ENCODE peak calls at places on chromosomes 12 and 14, in four cellular contexts. A is PC-3, Z is endothelial cell of umbilical vein, O is OCI-LY7. X is an unnamed sample. For H3K4me1, the result is how much of the 10 kb centered on the place peaks cover.

GRCh38 chr12:32828120-32828519 is 68.5 kb downstream of the PKP2 start:
- DNase-seq in A (no peak), Z (no peak), O (no peak), X (peak)

GRCh38 chr12:101209319-101210302 is at the start of gene SLC5A8:
- DNase-seq in A (no peak), Z (no peak), O (no peak), X (no peak)

GRCh38 chr12:94768398-94769039 is 118.2 kb upstream of the TMCC3 start:
- DNase-seq in A (no peak), Z (peak), O (peak), X (peak)

GRCh38 chr12:14138495-14138894 is 157.1 kb upstream of the GRIN2B start:
- DNase-seq in A (no peak), Z (no peak), O (peak), X (no peak)

GRCh38 chr12:117518594-117519270 is 157.3 kb upstream of the NOS1 start:
- DNase-seq in A (peak), Z (no peak), O (no peak), X (peak)

GRCh38 chr12:52323416-52324067 is 2.3 kb upstream of the KRT83 start:
- DNase-seq in A (no peak), Z (no peak), O (no peak), X (no peak)

GRCh38 chr12:83389237-83389996 is 702.7 kb downstream of the TMTC2 start:
- DNase-seq in A (peak), Z (no peak), O (no peak), X (no peak)

GRCh38 chr14:26863736-26864135 is 265.9 kb upstream of the NOVA1 start:
- DNase-seq in A (peak), Z (peak), O (no peak), X (peak)

GRCh38 chr12:127271776-127272175 is 995.2 kb upstream of the TMEM132C start:
- DNase-seq in A (no peak), Z (no peak), O (no peak), X (no peak)

GRCh38 chr14:91694643-91695042 is 37.2 kb downstream of the CATSPERB start:
- DNase-seq in A (no peak), Z (no peak), O (no peak), X (no peak)

GRCh38 chr12:124898200-124898950 is 16.1 kb downstream of the UBC start:
- DNase-seq in A (peak), Z (peak), O (peak), X (peak)
- H3K4me1 ChIP-seq in A (under half), Z (under half), O (half or more), X (under half)

GRCh38 chr12:71684081-71684480 is 1.8 kb upstream of the TMEM19 start:
- DNase-seq in A (no peak), Z (no peak), O (no peak), X (no peak)

GRCh38 chr12:71686658-71687025 is 760 bp downstream of the TMEM19 start:
- DNase-seq in A (peak), Z (no peak), O (peak), X (no peak)

GRCh38 chr12:71683633-71684032 is 2.2 kb upstream of the TMEM19 start:
- DNase-seq in A (no peak), Z (no peak), O (no peak), X (no peak)

GRCh38 chr12:71685312-71685906 is 473 bp upstream of the TMEM19 start:
- DNase-seq in A (no peak), Z (no peak), O (no peak), X (no peak)

GRCh38 chr12:71685961-71686657 is at the start of gene TMEM19:
- DNase-seq in A (peak), Z (peak), O (peak), X (peak)
- TF ChIP-seq CTCF in A (peak), Z (no peak), O (peak), X (peak)

DNA sequence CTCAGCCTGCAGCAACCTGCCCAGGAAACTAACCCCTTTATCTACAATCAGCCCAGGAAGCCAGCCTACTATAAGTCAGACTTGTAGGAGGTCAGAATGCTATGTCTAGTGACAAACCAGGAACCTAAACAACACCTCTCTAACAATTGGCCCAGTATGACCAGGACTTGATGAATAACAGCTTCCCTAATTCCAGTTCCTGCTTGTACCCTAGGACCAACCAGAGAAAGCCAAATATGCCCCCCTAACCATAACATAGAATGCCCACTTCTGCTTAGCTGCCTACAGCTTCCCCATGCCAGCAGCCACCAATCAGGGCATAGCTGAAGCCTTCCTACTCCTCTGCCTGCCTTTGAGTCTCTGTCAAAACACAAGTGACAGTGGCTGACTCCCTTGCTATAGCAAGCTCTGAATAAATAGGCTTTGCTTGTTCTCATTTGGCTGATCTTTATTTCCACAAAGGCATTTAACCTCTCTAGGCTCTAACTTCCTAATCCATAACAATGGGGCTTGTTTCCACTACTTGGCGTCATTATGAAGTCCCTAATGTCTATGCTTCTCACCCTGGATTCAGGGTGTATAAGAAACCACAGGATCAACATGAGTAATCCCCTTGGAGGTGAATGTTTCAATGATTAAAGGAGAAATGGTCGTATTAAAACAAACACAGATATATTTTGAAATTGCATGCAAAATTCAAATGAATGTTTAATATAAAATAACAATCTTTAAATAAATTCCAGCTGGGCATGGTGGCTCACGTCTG is 220.2 kb downstream of the ANO6 start:
- DNase-seq in A (no peak), Z (peak), O (peak), X (peak)
- H2AFZ ChIP-seq in A (no peak), Z (no peak), O (no peak), X (no peak)

DNA sequence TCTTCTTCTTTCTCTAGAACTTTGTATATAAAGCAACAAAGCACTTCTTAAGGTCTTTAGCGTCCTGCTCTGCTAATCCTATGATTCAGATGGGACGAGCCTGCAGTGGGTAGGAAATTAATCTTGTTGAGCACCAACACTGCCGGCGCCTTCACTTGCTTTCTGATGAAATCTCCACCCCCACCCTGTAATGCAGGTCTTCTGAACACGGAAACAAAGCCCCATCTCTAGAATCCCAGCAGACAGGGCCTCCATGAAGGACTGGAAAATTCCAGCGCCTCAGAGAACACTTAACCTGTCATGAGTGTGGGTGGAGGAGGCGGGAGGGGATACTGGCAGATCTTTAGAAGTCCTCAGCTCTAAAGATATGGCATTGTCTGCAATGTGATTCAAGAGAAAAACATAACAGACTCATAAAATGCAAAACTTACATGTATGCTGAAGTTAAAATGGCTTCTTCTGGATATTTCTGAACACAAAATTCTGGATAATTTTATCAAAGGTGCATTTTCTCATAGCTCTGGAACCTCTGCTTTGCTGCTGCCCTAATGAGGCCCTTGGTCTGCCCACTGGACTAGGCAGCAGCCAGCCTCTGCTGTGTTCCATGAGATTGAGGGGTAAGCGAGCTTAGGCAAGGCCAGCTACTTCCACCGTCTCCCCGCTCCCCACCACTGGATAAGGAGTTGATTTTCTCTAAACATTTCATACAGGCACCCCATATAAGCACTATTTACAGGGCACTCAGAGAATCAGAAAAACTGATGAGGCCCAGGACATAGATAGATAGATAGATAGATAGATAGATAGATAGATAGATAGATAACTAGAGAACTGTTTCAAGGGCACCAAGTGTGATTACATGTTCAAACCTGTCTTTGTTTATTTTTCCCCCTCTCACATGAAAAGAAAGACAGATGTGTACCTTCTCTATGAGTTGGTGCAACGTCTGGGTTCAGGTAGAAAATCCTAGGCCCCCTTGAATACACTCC is 43.1 kb downstream of the ZFP36L1 start:
- DNase-seq in A (no peak), Z (no peak), O (no peak), X (peak)
- H3K4me1 ChIP-seq in A (under half), Z (under half), O (under half), X (under half)

DNA sequence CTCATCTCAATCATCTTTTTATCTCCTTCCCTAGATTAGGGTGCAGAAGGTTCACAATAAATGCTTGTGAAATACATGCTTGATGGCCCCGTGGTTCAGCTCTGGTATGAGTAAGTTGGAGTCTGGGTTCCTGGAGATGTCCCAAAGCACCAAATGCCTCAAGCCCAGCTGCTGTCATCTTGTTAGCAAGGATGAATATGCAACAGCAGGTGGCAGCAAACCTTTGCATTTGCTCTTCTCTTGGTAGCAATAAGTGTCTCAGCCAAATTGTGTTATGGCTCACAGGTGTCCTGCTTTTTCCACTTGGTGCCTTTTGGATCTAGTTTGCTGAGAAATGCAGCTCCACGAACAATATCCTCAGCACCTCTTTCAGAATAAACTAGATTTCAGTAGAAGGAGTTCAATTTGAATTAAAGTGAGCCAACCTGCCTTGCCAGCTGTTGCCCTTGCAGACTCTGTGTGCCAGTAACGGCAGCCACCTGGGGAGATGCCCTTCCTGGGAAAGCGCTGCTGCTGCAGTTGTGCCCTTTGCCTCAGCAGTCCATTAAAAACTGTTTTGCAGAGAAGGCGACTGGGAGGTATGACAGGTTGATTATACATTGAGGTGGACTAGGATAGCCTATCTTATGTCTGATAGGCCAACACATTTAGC is 417.3 kb downstream of the SNAPC1 start:
- DNase-seq in A (peak), Z (peak), O (peak), X (peak)
- TF ChIP-seq CTCF in A (peak), Z (peak), O (peak), X (peak)

GRCh38 chr12:104243971-104244370 is 28.4 kb downstream of the TXNRD1 start:
- DNase-seq in A (no peak), Z (no peak), O (no peak), X (no peak)
- H2AFZ ChIP-seq in A (peak), Z (no peak), O (no peak), X (no peak)

GRCh38 chr14:24078146-24078545 is 6.8 kb downstream of the CPNE6 start:
- DNase-seq in A (no peak), Z (no peak), O (no peak), X (no peak)

GRCh38 chr14:24075485-24076301 is 4.3 kb downstream of the CPNE6 start:
- DNase-seq in A (no peak), Z (no peak), O (peak), X (no peak)

GRCh38 chr14:24074625-24075484 is 3.5 kb downstream of the CPNE6 start:
- DNase-seq in A (no peak), Z (no peak), O (no peak), X (no peak)

GRCh38 chr14:24076302-24076601 is 4.9 kb downstream of the CPNE6 start:
- DNase-seq in A (no peak), Z (no peak), O (no peak), X (no peak)

GRCh38 chr14:24077086-24077485 is 5.7 kb downstream of the CPNE6 start:
- DNase-seq in A (no peak), Z (no peak), O (no peak), X (no peak)
- H3K4me1 ChIP-seq in A (under half), Z (under half), O (under half), X (under half)